ENCODE peak calls at places on chromosomes 4 and X, in four cellular contexts. F is CD8-positive, alpha-beta T cell; E is breast epithelium; J is OCI-LY7. Z is an unnamed sample. For H3K36me3 and H3K9me3, the result is how much of the 10 kb centered on the place peaks cover.

GRCh38 chr4:137638934-137639333 is 106.6 kb upstream of the PCDH18 start:
- DNase-seq in E (no peak), F (no peak), J (no peak), Z (no peak)

GRCh38 chr4:88158360-88159136 is at the start of gene ABCG2:
- DNase-seq in E (no peak), J (no peak), F (no peak), Z (peak)

GRCh38 chrX:26918633-26919032 is 544.5 kb downstream of the PPP4R3C start:
- DNase-seq in E (no peak), F (no peak), J (peak), Z (no peak)

GRCh38 chr4:7761720-7762119 is 177.9 kb downstream of the AFAP1 start:
- DNase-seq in E (peak), J (peak), F (peak), Z (peak)

GRCh38 chrX:119186194-119186593 is 49.9 kb upstream of the PGRMC1 start:
- DNase-seq in J (no peak), E (no peak), F (no peak), Z (no peak)

GRCh38 chr4:174217273-174218126 is 66.0 kb downstream of the FBXO8 start:
- DNase-seq in J (no peak), E (no peak), F (peak), Z (peak)

GRCh38 chrX:121160987-121161386 is 113.6 kb downstream of the GLUD2 start:
- DNase-seq in J (no peak), F (no peak), E (no peak), Z (peak)

GRCh38 chr4:95867919-95868318 is 28.0 kb downstream of the PDHA2 start:
- DNase-seq in F (no peak), E (no peak), J (peak), Z (peak)

GRCh38 chr4:86935833-86936721 is 1.3 kb downstream of the AFF1 start:
- DNase-seq in J (peak), F (peak), E (peak), Z (peak)

GRCh38 chr4:6749340-6750171 is 33.0 kb upstream of the KIAA0232 start:
- DNase-seq in J (no peak), E (peak), F (no peak), Z (no peak)

GRCh38 chrX:45850197-45850774 is 649.6 kb upstream of the DIPK2B start:
- DNase-seq in E (no peak), J (no peak), F (no peak), Z (peak)

GRCh38 chr4:6198278-6198677 is 2.1 kb downstream of the JAKMIP1 start:
- DNase-seq in F (peak), E (no peak), J (no peak), Z (no peak)

GRCh38 chr4:123390846-123391456 is 5.6 kb upstream of the SPRY1 start:
- DNase-seq in F (no peak), E (no peak), J (peak), Z (peak)

GRCh38 chrX:131729295-131729694 is 185.4 kb downstream of the OR13H1 start:
- DNase-seq in J (no peak), E (peak), F (no peak), Z (peak)

GRCh38 chr4:98672583-98673281 is 14.3 kb upstream of the TSPAN5 start:
- DNase-seq in E (no peak), F (no peak), J (no peak), Z (no peak)

GRCh38 chr4:8544282-8544681 is 35.9 kb upstream of the GPR78 start:
- DNase-seq in F (no peak), J (no peak), E (no peak), Z (no peak)

GRCh38 chr4:2822461-2823300 is 21.0 kb upstream of the ADD1 start:
- DNase-seq in E (no peak), J (no peak), F (peak), Z (no peak)

GRCh38 chr4:156568041-156568440 is 403.6 kb downstream of the PDGFC start:
- DNase-seq in E (no peak), F (no peak), J (no peak), Z (peak)

GRCh38 chr4:5524900-5525299 is 183.5 kb downstream of the EVC2 start:
- DNase-seq in J (no peak), F (no peak), E (peak), Z (peak)

GRCh38 chr4:72969957-72970356 is 99.6 kb downstream of the COX18 start:
- DNase-seq in J (no peak), E (no peak), F (no peak), Z (peak)

GRCh38 chr4:26083987-26084386 is 170.0 kb downstream of the SMIM20 start:
- DNase-seq in F (no peak), J (no peak), E (no peak), Z (peak)

GRCh38 chr4:52546449-52546848 is 112.7 kb downstream of the USP46 start:
- DNase-seq in J (no peak), E (no peak), F (no peak), Z (no peak)

GRCh38 chrX:138709886-138710285 is 1.6 kb downstream of the FGF13 start:
- DNase-seq in J (no peak), F (no peak), E (no peak), Z (no peak)

GRCh38 chrX:138708268-138708667 is 3.2 kb downstream of the FGF13 start:
- DNase-seq in F (no peak), J (no peak), E (no peak), Z (no peak)

DNA sequence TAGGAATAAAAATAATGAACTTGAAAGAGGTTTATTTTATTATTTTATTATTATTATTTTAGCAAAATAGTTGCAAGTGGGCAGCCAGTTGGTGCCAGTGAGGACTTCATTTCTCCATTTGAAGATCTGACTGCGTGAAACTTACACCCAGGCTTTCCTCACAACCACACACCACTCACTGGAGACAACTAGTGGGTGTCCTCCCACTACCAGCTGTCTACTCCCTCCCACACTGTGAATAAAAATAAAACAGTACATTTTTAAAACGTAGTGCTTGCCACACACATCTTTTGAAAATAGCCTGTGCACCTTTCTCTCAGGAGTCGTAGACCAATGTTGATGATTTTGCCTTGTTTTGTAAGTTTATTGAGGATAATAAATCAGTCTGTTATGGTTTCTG is 7.4 kb downstream of the FGF13 start:
- DNase-seq in E (no peak), J (no peak), F (no peak), Z (no peak)
- H3K36me3 ChIP-seq in E (under half), J (under half), F (under half), Z (under half)

DNA sequence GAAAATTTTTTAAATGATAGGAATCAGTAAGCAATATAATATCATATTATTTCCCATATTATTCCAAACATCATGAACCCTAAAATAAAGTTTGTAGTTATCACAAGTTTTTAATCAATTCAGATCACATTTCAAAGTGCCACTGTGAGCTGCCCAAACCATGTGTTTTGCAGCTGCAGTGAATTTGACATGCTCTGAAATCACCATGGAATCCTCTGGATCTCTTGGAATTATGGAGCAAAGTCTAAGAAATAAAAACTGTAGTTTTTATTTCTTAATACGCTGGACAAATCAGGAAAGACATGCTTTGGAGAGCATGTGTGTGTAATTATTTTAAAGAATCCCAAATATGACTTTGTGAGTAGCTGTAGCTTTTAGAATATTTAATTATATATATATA is 262.7 kb downstream of the ANKRD50 start:
- DNase-seq in F (no peak), J (no peak), E (no peak), Z (peak)
- H3K9me3 ChIP-seq in F (under half), J (under half), E (under half), Z (under half)

GRCh38 chr4:77615153-77615552 is 9.5 kb downstream of the CXCL13 start:
- DNase-seq in F (no peak), J (no peak), E (no peak), Z (no peak)

GRCh38 chr4:77621254-77621653 is 15.6 kb downstream of the CXCL13 start:
- DNase-seq in J (no peak), E (no peak), F (no peak), Z (no peak)

GRCh38 chr4:77617203-77617602 is 11.6 kb downstream of the CXCL13 start:
- DNase-seq in E (no peak), J (no peak), F (no peak), Z (no peak)

GRCh38 chr4:77619408-77619807 is 13.8 kb downstream of the CXCL13 start:
- DNase-seq in J (no peak), F (no peak), E (no peak), Z (peak)

GRCh38 chr4:77618383-77619241 is 13.0 kb downstream of the CXCL13 start:
- DNase-seq in J (peak), F (peak), E (peak), Z (peak)
- H3K36me3 ChIP-seq in J (under half), F (under half), E (under half), Z (under half)

GRCh38 chrX:153348421-153348820 is 14.5 kb downstream of the ZNF275 start:
- DNase-seq in F (no peak), E (no peak), J (no peak), Z (no peak)
- H3K9me3 ChIP-seq in F (under half), E (under half), J (under half), Z (under half)

GRCh38 chr4:84808332-84808731 is 158.2 kb downstream of the WDFY3 start:
- DNase-seq in F (no peak), E (no peak), J (no peak), Z (no peak)

GRCh38 chr4:84809946-84810345 is 156.5 kb downstream of the WDFY3 start:
- DNase-seq in F (no peak), J (no peak), E (no peak), Z (no peak)

GRCh38 chr4:84814100-84814750 is 152.3 kb downstream of the WDFY3 start:
- DNase-seq in E (no peak), F (no peak), J (no peak), Z (peak)
- H3K36me3 ChIP-seq in E (under half), F (under half), J (under half), Z (under half)

DNA sequence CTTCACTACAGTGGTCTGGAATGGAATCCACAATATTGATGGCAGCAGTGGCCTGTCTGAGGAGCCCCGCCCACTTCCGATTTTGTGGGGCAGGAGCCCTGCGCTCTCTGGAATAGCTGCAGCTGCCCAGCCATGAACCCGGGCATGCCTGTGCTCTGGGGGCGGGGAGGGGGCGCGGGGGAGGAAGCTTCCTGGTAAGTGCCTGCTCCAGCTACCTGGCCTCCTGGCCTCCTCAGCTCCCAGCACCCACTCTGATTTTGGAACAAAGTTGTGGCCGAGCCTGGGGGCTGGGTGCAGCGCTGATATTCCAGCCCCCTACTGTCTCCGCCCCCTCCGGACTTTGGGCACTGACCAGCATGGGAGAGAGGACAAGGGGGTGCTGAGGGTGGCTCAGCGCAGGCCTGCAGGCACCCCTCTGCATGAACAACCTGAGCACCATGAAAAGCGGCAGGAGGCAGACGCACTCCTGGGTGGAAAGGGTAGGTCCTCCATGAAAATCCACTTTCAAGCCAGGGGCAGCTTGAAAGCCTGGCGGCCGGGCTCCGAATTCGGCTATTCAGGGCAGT is 972.7 kb upstream of the AGA start:
- DNase-seq in J (no peak), F (no peak), E (no peak), Z (no peak)
- H3K9me3 ChIP-seq in J (under half), F (under half), E (under half), Z (under half)

GRCh38 chr4:121876070-121876469 is 5.8 kb upstream of the BBS7 start:
- DNase-seq in F (no peak), J (no peak), E (no peak), Z (no peak)

GRCh38 chr4:121873604-121874003 is 3.3 kb upstream of the BBS7 start:
- DNase-seq in J (no peak), F (no peak), E (no peak), Z (peak)

GRCh38 chr4:121879135-121879534 is 8.9 kb upstream of the BBS7 start:
- DNase-seq in F (no peak), J (no peak), E (no peak), Z (no peak)

GRCh38 chr4:121875663-121876062 is 5.4 kb upstream of the BBS7 start:
- DNase-seq in J (no peak), E (no peak), F (no peak), Z (no peak)

DNA sequence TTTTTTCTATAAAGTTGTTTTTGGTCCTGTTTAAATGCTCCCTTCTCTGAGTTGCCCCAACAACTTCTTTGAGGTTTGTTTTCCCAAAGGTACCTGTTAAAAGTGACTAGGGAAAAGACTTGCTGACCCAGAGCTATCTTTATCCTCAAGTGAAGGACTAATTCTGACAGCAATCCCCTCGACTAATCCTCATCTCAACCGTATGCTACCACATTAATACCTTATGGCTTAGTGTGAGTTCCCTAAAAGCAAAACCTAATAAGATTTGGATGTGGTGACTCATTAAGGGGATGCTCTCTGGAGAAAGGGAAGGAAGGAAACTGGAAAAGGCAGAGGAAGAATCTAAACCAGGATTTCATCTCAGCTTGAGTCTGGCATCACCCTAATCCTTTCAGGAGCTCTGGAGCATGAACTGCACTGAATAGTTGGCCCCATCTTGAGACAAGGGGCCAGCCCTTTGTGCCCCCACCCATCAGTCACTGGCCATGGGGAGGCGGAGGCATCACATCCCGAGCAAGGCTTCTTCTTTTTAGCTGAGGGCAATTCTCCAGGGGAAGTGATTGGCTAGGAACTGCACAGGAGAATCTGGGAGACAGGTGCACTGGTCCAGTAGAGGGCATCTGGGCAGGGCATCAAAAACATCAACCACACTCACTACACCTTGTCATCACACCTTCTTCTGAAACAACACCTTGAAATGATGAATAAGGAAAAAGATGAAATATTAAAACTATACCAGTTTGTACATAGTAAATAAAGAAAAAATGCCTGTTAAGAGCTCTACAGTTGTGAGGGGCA is 6.9 kb upstream of the BBS7 start:
- DNase-seq in F (no peak), E (no peak), J (no peak), Z (no peak)
- H3K36me3 ChIP-seq in F (under half), E (under half), J (under half), Z (under half)

GRCh38 chr4:110617095-110617494 is 5.8 kb downstream of the PITX2 start:
- DNase-seq in E (no peak), J (no peak), F (no peak), Z (no peak)
- H3K9me3 ChIP-seq in E (under half), J (under half), F (under half), Z (under half)

GRCh38 chr4:40214038-40214437 is 17.2 kb downstream of the RHOH start:
- DNase-seq in E (no peak), F (peak), J (no peak), Z (no peak)
- H3K36me3 ChIP-seq in E (under half), F (under half), J (half or more), Z (under half)

GRCh38 chr4:24913099-24913445 is 230 bp upstream of the CCDC149 start:
- DNase-seq in J (no peak), F (no peak), E (no peak), Z (no peak)
- H3K9me3 ChIP-seq in J (under half), F (under half), E (under half), Z (under half)

Z was measured in adipocyte.